ENCODE peak calls at places on chromosomes 2 and 18, in seven cellular contexts. S, L, Y, P, R, V and U are unnamed samples.

GRCh38 chr2:217889656-217890055 is 113.1 kb downstream of the TNS1 start:
- DNase-seq in P (no peak), R (no peak), L (no peak), V (no peak), S (no peak), Y (no peak), U (no peak)

GRCh38 chr2:204950695-204951094 is 405.4 kb downstream of the PARD3B start:
- DNase-seq in Y (no peak), P (no peak), V (no peak), L (no peak), R (no peak), S (no peak), U (no peak)

GRCh38 chr2:107325983-107326786 is 440.2 kb upstream of the ST6GAL2 start:
- DNase-seq in R (no peak), L (no peak), S (no peak), Y (no peak), P (no peak), V (no peak), U (no peak)

GRCh38 chr18:63249781-63250180 is 69.8 kb downstream of the BCL2 start:
- DNase-seq in S (no peak), R (no peak), V (no peak), L (no peak), P (no peak), Y (no peak), U (no peak)

GRCh38 chr2:160658851-160659250 is 165.2 kb upstream of the RBMS1 start:
- DNase-seq in R (no peak), V (no peak), P (no peak), Y (no peak), L (no peak), S (no peak), U (no peak)

GRCh38 chr2:192194866-192195547 is at the start of gene TMEFF2:
- DNase-seq in R (peak; percentile 75), P (no peak), Y (peak; percentile 34), L (peak; percentile 76), S (peak; percentile 55), V (no peak), U (peak; percentile 74)

GRCh38 chr2:90069290-90069894 is 1377.9 kb downstream of the RPIA start:
- DNase-seq in Y (no peak), S (peak; percentile 53), P (no peak), R (no peak), V (no peak), L (no peak), U (no peak)

GRCh38 chr2:58906151-58906645 is 665.1 kb upstream of the FANCL start:
- DNase-seq in L (no peak), R (no peak), S (no peak), P (no peak), V (no peak), Y (no peak), U (no peak)

GRCh38 chr2:134758632-134759031 is 39.8 kb upstream of the TMEM163 start:
- DNase-seq in Y (no peak), P (no peak), V (no peak), R (no peak), L (no peak), S (no peak), U (no peak)

GRCh38 chr2:147061269-147061668 is 783.6 kb upstream of the ACVR2A start:
- DNase-seq in V (no peak), Y (no peak), L (no peak), P (no peak), R (no peak), S (no peak), U (no peak)

GRCh38 chr2:167478196-167478595 is 589.9 kb downstream of the XIRP2 start:
- DNase-seq in Y (no peak), S (no peak), V (no peak), R (no peak), P (no peak), L (no peak), U (no peak)

GRCh38 chr2:85712849-85713612 is 18.9 kb downstream of the GNLY start:
- DNase-seq in R (no peak), P (no peak), Y (no peak), V (no peak), S (peak; percentile 32), L (peak; percentile 68), U (no peak)

GRCh38 chr2:197498937-197499593 is 575 bp downstream of the HSPD1 start:
- DNase-seq in P (no peak), Y (peak; percentile 74), V (peak; percentile 84), R (peak; percentile 86), L (peak; percentile 84), S (peak; percentile 75), U (peak; percentile 85)

GRCh38 chr18:66607632-66608031 is 3.7 kb upstream of the CDH19 start:
- DNase-seq in Y (no peak), R (no peak), P (no peak), V (no peak), S (no peak), L (no peak), U (no peak)

GRCh38 chr18:26863122-26863879 is 2.2 kb downstream of the AQP4 start:
- DNase-seq in P (no peak), V (no peak), L (peak; percentile 64), Y (no peak), S (no peak), R (peak; percentile 77), U (peak; percentile 62)

GRCh38 chr2:72146357-72147302 is 1.0 kb downstream of the CYP26B1 start:
- DNase-seq in Y (no peak), V (peak; percentile 70), P (no peak), L (peak; percentile 10), R (peak; percentile 74), S (no peak), U (peak; percentile 62)

GRCh38 chr2:152546230-152546837 is 170.9 kb downstream of the PRPF40A start:
- DNase-seq in S (no peak), Y (no peak), V (no peak), R (no peak), P (no peak), L (peak; percentile 54), U (no peak)

GRCh38 chr2:36449943-36450392 is 94.4 kb downstream of the CRIM1 start:
- DNase-seq in L (no peak), R (no peak), V (no peak), S (no peak), P (no peak), Y (no peak), U (no peak)

GRCh38 chr18:13539050-13539449 is 187.3 kb downstream of the FAM210A start:
- DNase-seq in V (peak; percentile 74), S (no peak), L (no peak), Y (peak; percentile 12), P (no peak), R (no peak), U (no peak)

GRCh38 chr2:29039718-29040480 is 34.4 kb downstream of the PCARE start:
- DNase-seq in R (no peak), L (no peak), P (no peak), S (no peak), Y (no peak), V (no peak), U (no peak)

GRCh38 chr18:47915930-47916329 is 14.5 kb downstream of the SMAD2 start:
- DNase-seq in V (no peak), L (no peak), S (no peak), P (no peak), R (no peak), Y (no peak), U (no peak)

GRCh38 chr2:98937906-98938305 is 1.9 kb upstream of the CRACDL start:
- DNase-seq in P (no peak), Y (no peak), S (no peak), R (no peak), L (no peak), V (no peak), U (no peak)

GRCh38 chr2:231590614-231591013 is 2.0 kb upstream of the TEX44 start:
- DNase-seq in P (no peak), R (no peak), L (peak; percentile 60), V (no peak), Y (no peak), S (no peak), U (no peak)

GRCh38 chr2:175004730-175004979 is 526 bp downstream of the CHN1 start:
- DNase-seq in L (no peak), Y (peak; percentile 3), R (no peak), V (no peak), P (no peak), S (no peak), U (no peak)

GRCh38 chr2:206232287-206233035 is 42.0 kb upstream of the ZDBF2 start:
- DNase-seq in Y (no peak), P (no peak), V (no peak), R (no peak), S (no peak), L (no peak), U (no peak)

GRCh38 chr18:79626905-79627749 is 52.5 kb upstream of the CTDP1 start:
- DNase-seq in P (no peak), L (no peak), Y (no peak), V (no peak), S (no peak), R (peak; percentile 67), U (peak; percentile 53)

GRCh38 chr2:133819906-133820305 is 251.6 kb upstream of the NCKAP5 start:
- DNase-seq in Y (no peak), V (no peak), L (no peak), P (no peak), S (peak; percentile 32), R (no peak), U (no peak)

GRCh38 chr2:119223521-119224390 is at the start of gene STEAP3:
- DNase-seq in R (peak; percentile 90), L (peak; percentile 86), Y (no peak), S (peak; percentile 57), P (no peak), V (peak; percentile 81), U (peak; percentile 81)

GRCh38 chr2:79799744-79800143 is 286.9 kb downstream of the CTNNA2 start:
- DNase-seq in Y (no peak), S (no peak), V (no peak), P (no peak), L (no peak), R (no peak), U (no peak)